ENCODE peak calls at places on chromosome 17, in nine cellular contexts. One of them, this sample, is unnamed.

GRCh38 chr17:78600181-78600651 is 23.0 kb upstream of the DNAH17 start:
- DNase-seq in foreskin keratinocyte: peak
- DNase-seq in heart right ventricle: peak
- DNase-seq in glutamatergic neuron: no peak
- DNase-seq in neural progenitor cell: no peak
- DNase-seq in AG09309: no peak
- DNase-seq in activated B cell treated with CpG ODN at 0.5 μM for 24 hours: no peak
- DNase-seq in RWPE2: no peak
- DNase-seq in AG10803: peak
- DNase-seq in this sample: peak

GRCh38 chr17:28057731-28058246 is 15.3 kb downstream of the NLK start:
- DNase-seq in activated B cell treated with CpG ODN at 0.5 μM for 24 hours: no peak
- DNase-seq in glutamatergic neuron: no peak
- DNase-seq in AG09309: no peak
- DNase-seq in RWPE2: no peak
- DNase-seq in neural progenitor cell: no peak
- DNase-seq in foreskin keratinocyte: peak
- DNase-seq in heart right ventricle: no peak
- DNase-seq in AG10803: peak
- DNase-seq in this sample: no peak

GRCh38 chr17:31508310-31509094 is 117.0 kb downstream of the RAB11FIP4 start:
- DNase-seq in foreskin keratinocyte: no peak
- DNase-seq in AG10803: no peak
- DNase-seq in heart right ventricle: no peak
- DNase-seq in glutamatergic neuron: no peak
- DNase-seq in AG09309: no peak
- DNase-seq in neural progenitor cell: peak
- DNase-seq in activated B cell treated with CpG ODN at 0.5 μM for 24 hours: no peak
- DNase-seq in RWPE2: no peak
- DNase-seq in this sample: no peak

GRCh38 chr17:31480067-31480466 is 88.6 kb downstream of the RAB11FIP4 start:
- DNase-seq in glutamatergic neuron: no peak
- DNase-seq in AG09309: no peak
- DNase-seq in foreskin keratinocyte: no peak
- DNase-seq in heart right ventricle: no peak
- DNase-seq in activated B cell treated with CpG ODN at 0.5 μM for 24 hours: no peak
- DNase-seq in RWPE2: no peak
- DNase-seq in neural progenitor cell: no peak
- DNase-seq in AG10803: no peak
- DNase-seq in this sample: no peak

GRCh38 chr17:66959641-66960375 is 4.7 kb upstream of the CACNG4 start:
- DNase-seq in AG10803: no peak
- DNase-seq in AG09309: no peak
- DNase-seq in foreskin keratinocyte: no peak
- DNase-seq in neural progenitor cell: peak
- DNase-seq in glutamatergic neuron: no peak
- DNase-seq in RWPE2: no peak
- DNase-seq in activated B cell treated with CpG ODN at 0.5 μM for 24 hours: no peak
- DNase-seq in heart right ventricle: no peak
- DNase-seq in this sample: no peak

GRCh38 chr17:19317359-19318095 is 45.0 kb downstream of the B9D1 start:
- DNase-seq in activated B cell treated with CpG ODN at 0.5 μM for 24 hours: no peak
- DNase-seq in glutamatergic neuron: peak
- DNase-seq in AG09309: no peak
- DNase-seq in foreskin keratinocyte: peak
- DNase-seq in heart right ventricle: peak
- DNase-seq in RWPE2: no peak
- DNase-seq in AG10803: peak
- DNase-seq in neural progenitor cell: peak
- DNase-seq in this sample: no peak

GRCh38 chr17:57739402-57740224 is 5.5 kb downstream of the CCDC182 start:
- DNase-seq in RWPE2: no peak
- DNase-seq in glutamatergic neuron: no peak
- DNase-seq in AG10803: no peak
- DNase-seq in activated B cell treated with CpG ODN at 0.5 μM for 24 hours: no peak
- DNase-seq in heart right ventricle: no peak
- DNase-seq in foreskin keratinocyte: peak
- DNase-seq in neural progenitor cell: peak
- DNase-seq in AG09309: no peak
- DNase-seq in this sample: no peak

GRCh38 chr17:79024901-79025737 is 1.1 kb downstream of the C1QTNF1 start:
- DNase-seq in activated B cell treated with CpG ODN at 0.5 μM for 24 hours: no peak
- DNase-seq in AG09309: no peak
- DNase-seq in heart right ventricle: peak
- DNase-seq in foreskin keratinocyte: peak
- DNase-seq in neural progenitor cell: no peak
- DNase-seq in RWPE2: peak
- DNase-seq in AG10803: no peak
- DNase-seq in glutamatergic neuron: no peak
- DNase-seq in this sample: no peak

GRCh38 chr17:10062757-10063385 is 135.5 kb downstream of the GAS7 start:
- DNase-seq in neural progenitor cell: no peak
- DNase-seq in heart right ventricle: no peak
- DNase-seq in AG10803: no peak
- DNase-seq in glutamatergic neuron: no peak
- DNase-seq in foreskin keratinocyte: no peak
- DNase-seq in activated B cell treated with CpG ODN at 0.5 μM for 24 hours: peak
- DNase-seq in AG09309: no peak
- DNase-seq in RWPE2: no peak
- DNase-seq in this sample: no peak

GRCh38 chr17:42133461-42134041 is 10.9 kb downstream of the HSPB9 start:
- DNase-seq in AG09309: no peak
- DNase-seq in foreskin keratinocyte: no peak
- DNase-seq in AG10803: no peak
- DNase-seq in RWPE2: no peak
- DNase-seq in glutamatergic neuron: no peak
- DNase-seq in heart right ventricle: no peak
- DNase-seq in neural progenitor cell: no peak
- DNase-seq in activated B cell treated with CpG ODN at 0.5 μM for 24 hours: peak
- DNase-seq in this sample: no peak

GRCh38 chr17:66678827-66679226 is 156.1 kb upstream of the CACNG5 start:
- DNase-seq in AG09309: no peak
- DNase-seq in foreskin keratinocyte: no peak
- DNase-seq in AG10803: no peak
- DNase-seq in heart right ventricle: no peak
- DNase-seq in glutamatergic neuron: no peak
- DNase-seq in RWPE2: no peak
- DNase-seq in activated B cell treated with CpG ODN at 0.5 μM for 24 hours: no peak
- DNase-seq in neural progenitor cell: no peak
- DNase-seq in this sample: no peak

GRCh38 chr17:82155606-82156005 is 57.0 kb downstream of the CCDC57 start:
- DNase-seq in AG10803: no peak
- DNase-seq in heart right ventricle: no peak
- DNase-seq in foreskin keratinocyte: no peak
- DNase-seq in glutamatergic neuron: no peak
- DNase-seq in AG09309: no peak
- DNase-seq in neural progenitor cell: no peak
- DNase-seq in activated B cell treated with CpG ODN at 0.5 μM for 24 hours: no peak
- DNase-seq in RWPE2: no peak
- DNase-seq in this sample: no peak

GRCh38 chr17:9644910-9645751 is at the start of gene USP43:
- DNase-seq in heart right ventricle: no peak
- DNase-seq in RWPE2: peak
- DNase-seq in foreskin keratinocyte: peak
- DNase-seq in AG09309: no peak
- DNase-seq in activated B cell treated with CpG ODN at 0.5 μM for 24 hours: peak
- DNase-seq in AG10803: peak
- DNase-seq in neural progenitor cell: peak
- DNase-seq in glutamatergic neuron: peak
- DNase-seq in this sample: no peak

GRCh38 chr17:81043725-81044427 is 8.9 kb downstream of the BAIAP2 start:
- DNase-seq in glutamatergic neuron: no peak
- DNase-seq in RWPE2: peak
- DNase-seq in AG10803: peak
- DNase-seq in neural progenitor cell: peak
- DNase-seq in heart right ventricle: no peak
- DNase-seq in AG09309: no peak
- DNase-seq in activated B cell treated with CpG ODN at 0.5 μM for 24 hours: no peak
- DNase-seq in foreskin keratinocyte: peak
- DNase-seq in this sample: no peak

GRCh38 chr17:66326476-66327047 is 24.1 kb downstream of the PRKCA start:
- DNase-seq in neural progenitor cell: no peak
- DNase-seq in foreskin keratinocyte: no peak
- DNase-seq in RWPE2: no peak
- DNase-seq in heart right ventricle: no peak
- DNase-seq in AG10803: no peak
- DNase-seq in glutamatergic neuron: no peak
- DNase-seq in AG09309: no peak
- DNase-seq in activated B cell treated with CpG ODN at 0.5 μM for 24 hours: no peak
- DNase-seq in this sample: no peak

GRCh38 chr17:35944151-35944550 is 638 bp upstream of the LYZL6 start:
- DNase-seq in RWPE2: no peak
- DNase-seq in heart right ventricle: no peak
- DNase-seq in neural progenitor cell: no peak
- DNase-seq in foreskin keratinocyte: no peak
- DNase-seq in activated B cell treated with CpG ODN at 0.5 μM for 24 hours: no peak
- DNase-seq in glutamatergic neuron: no peak
- DNase-seq in AG10803: no peak
- DNase-seq in AG09309: no peak
- DNase-seq in this sample: no peak

DNA sequence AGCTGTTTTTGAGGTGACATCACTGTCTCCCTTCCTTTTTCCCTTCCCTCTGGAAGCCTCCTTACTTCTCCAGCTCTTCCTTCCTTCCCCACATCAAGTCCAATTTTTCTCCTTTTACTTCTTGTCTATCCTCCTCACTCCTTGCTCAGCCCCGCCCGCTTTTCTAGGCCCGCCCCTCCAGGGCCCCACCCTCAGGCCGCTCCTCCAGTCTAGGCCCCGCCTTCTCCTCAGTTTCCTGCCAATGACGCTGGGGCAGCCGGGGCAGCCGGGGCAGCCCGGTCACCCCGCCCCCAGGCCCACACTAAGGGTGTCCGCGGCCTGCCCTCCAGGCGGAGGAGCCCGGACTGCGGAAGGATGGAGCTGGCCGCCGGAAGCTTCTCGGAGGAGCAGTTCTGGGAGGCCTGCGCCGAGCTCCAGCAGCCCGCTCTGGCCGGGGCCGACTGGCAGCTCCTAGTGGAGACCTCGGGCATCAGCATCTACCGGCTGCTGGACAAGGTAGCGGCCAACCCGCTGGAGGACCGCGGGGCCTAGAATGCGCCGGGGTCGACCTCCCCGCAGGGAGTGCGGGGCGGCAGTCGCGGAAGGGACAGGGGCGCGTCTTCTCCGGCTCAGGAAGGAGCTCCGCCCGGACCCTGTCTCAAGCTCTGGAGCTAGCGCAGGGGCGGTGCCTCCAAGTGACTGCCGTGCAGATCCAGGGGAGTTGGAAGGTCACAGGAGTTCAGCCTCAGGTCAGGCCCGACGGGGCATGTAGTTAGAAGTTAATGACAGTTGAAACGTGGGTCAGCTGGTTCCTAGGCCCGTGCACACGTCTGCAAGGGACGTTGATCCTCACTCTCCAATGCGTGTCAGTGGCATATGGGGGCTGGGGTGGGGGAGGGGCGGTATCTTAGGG is at the start of gene PCTP:
- DNase-seq in foreskin keratinocyte: peak
- DNase-seq in heart right ventricle: peak
- DNase-seq in neural progenitor cell: peak
- DNase-seq in activated B cell treated with CpG ODN at 0.5 μM for 24 hours: peak
- DNase-seq in RWPE2: peak
- DNase-seq in AG09309: peak
- DNase-seq in glutamatergic neuron: peak
- DNase-seq in AG10803: peak
- DNase-seq in this sample: peak
- TF ChIP-seq CTCF in foreskin keratinocyte: peak
- TF ChIP-seq CTCF in heart right ventricle: peak
- TF ChIP-seq CTCF in neural progenitor cell: peak
- TF ChIP-seq CTCF in activated B cell treated with CpG ODN at 0.5 μM for 24 hours: no peak
- TF ChIP-seq CTCF in RWPE2: no peak
- TF ChIP-seq CTCF in AG09309: peak
- TF ChIP-seq CTCF in glutamatergic neuron: peak
- TF ChIP-seq CTCF in AG10803: peak
- TF ChIP-seq CTCF in this sample: peak

GRCh38 chr17:7186241-7186640 is 7.1 kb upstream of the ASGR1 start:
- DNase-seq in activated B cell treated with CpG ODN at 0.5 μM for 24 hours: no peak
- DNase-seq in AG09309: no peak
- DNase-seq in AG10803: no peak
- DNase-seq in neural progenitor cell: no peak
- DNase-seq in RWPE2: peak
- DNase-seq in glutamatergic neuron: no peak
- DNase-seq in foreskin keratinocyte: no peak
- DNase-seq in heart right ventricle: no peak
- DNase-seq in this sample: peak
- TF ChIP-seq CTCF in activated B cell treated with CpG ODN at 0.5 μM for 24 hours: no peak
- TF ChIP-seq CTCF in AG09309: peak
- TF ChIP-seq CTCF in AG10803: peak
- TF ChIP-seq CTCF in neural progenitor cell: no peak
- TF ChIP-seq CTCF in RWPE2: no peak
- TF ChIP-seq CTCF in glutamatergic neuron: no peak
- TF ChIP-seq CTCF in foreskin keratinocyte: peak
- TF ChIP-seq CTCF in heart right ventricle: no peak
- TF ChIP-seq CTCF in this sample: peak

DNA sequence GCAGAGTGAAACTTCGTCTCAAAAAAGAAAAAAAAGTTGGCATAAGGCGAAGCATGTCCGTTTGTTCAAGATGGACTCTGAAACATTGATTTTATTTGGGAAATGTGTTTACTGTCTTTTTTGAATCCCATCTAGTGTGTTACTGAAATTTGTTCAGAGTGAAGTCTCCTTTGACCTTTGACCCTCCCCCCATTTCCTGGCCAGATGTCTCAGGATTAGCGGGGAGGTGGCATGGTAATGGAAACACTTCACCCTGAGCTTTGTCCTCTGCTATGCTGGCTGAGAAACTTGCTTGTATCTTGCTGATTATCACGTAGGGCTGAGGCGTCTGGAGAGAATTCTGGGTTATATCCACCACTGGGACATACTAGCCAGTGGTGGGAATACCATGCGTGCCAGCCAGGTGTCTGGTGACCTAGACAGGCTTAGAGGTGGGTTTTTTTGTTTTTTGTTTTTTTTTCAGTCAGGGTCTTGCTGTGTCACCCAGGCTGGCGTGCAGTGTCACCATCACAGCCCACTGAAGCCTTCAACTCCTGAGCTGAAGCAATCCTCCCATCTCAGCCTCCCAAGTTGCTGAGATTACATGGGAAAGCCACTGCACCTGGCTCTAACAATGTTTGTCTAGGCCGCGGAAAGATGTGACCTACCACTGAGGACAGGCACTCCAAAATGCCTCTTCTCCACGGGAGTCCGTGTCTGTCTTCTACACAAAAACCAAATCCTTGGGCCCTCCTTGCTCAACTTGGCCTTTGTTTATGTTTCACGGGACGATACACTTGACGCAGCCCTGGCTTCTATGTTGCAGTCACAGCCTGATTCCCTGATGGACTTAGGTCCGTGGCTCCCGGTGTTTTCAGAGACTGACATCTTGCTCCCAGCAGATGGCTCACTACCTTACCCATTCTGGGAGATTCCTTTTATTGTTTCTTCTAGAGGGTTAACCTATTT is 6.6 kb upstream of the GALK1 start:
- DNase-seq in glutamatergic neuron: no peak
- DNase-seq in AG10803: no peak
- DNase-seq in AG09309: no peak
- DNase-seq in RWPE2: peak
- DNase-seq in activated B cell treated with CpG ODN at 0.5 μM for 24 hours: no peak
- DNase-seq in neural progenitor cell: no peak
- DNase-seq in foreskin keratinocyte: peak
- DNase-seq in heart right ventricle: no peak
- DNase-seq in this sample: no peak
- TF ChIP-seq CTCF in glutamatergic neuron: no peak
- TF ChIP-seq CTCF in AG10803: peak
- TF ChIP-seq CTCF in AG09309: peak
- TF ChIP-seq CTCF in RWPE2: peak
- TF ChIP-seq CTCF in activated B cell treated with CpG ODN at 0.5 μM for 24 hours: no peak
- TF ChIP-seq CTCF in neural progenitor cell: no peak
- TF ChIP-seq CTCF in foreskin keratinocyte: peak
- TF ChIP-seq CTCF in heart right ventricle: peak
- TF ChIP-seq CTCF in this sample: peak

GRCh38 chr17:72588961-72589360 is 468.1 kb downstream of the SOX9 start:
- DNase-seq in AG10803: no peak
- DNase-seq in activated B cell treated with CpG ODN at 0.5 μM for 24 hours: no peak
- DNase-seq in glutamatergic neuron: no peak
- DNase-seq in AG09309: no peak
- DNase-seq in foreskin keratinocyte: peak
- DNase-seq in RWPE2: peak
- DNase-seq in neural progenitor cell: no peak
- DNase-seq in heart right ventricle: no peak
- DNase-seq in this sample: no peak
- TF ChIP-seq CTCF in AG10803: no peak
- TF ChIP-seq CTCF in activated B cell treated with CpG ODN at 0.5 μM for 24 hours: no peak
- TF ChIP-seq CTCF in glutamatergic neuron: no peak
- TF ChIP-seq CTCF in AG09309: no peak
- TF ChIP-seq CTCF in foreskin keratinocyte: peak
- TF ChIP-seq CTCF in RWPE2: no peak
- TF ChIP-seq CTCF in neural progenitor cell: no peak
- TF ChIP-seq CTCF in heart right ventricle: no peak
- TF ChIP-seq CTCF in this sample: no peak